ENCODE peak calls at places on chromosomes 6 and 20, in six cellular contexts. One of them, this sample, is unnamed.
A peak's percentile ranks its signal among the peaks of the same experiment; 100 is the strongest.

GRCh38 chr6:65706436-65706835 is 590 bp downstream of the EYS start:
- DNase-seq in fibroblast of lung: no peak
- DNase-seq in left lung: no peak
- DNase-seq in Caco-2: no peak
- DNase-seq in cardiac muscle cell: no peak
- DNase-seq in prostate gland: no peak
- DNase-seq in this sample: no peak

GRCh38 chr6:109316909-109317308 is 65.4 kb downstream of the CD164 start:
- DNase-seq in fibroblast of lung: no peak
- DNase-seq in left lung: no peak
- DNase-seq in Caco-2: no peak
- DNase-seq in cardiac muscle cell: no peak
- DNase-seq in prostate gland: no peak
- DNase-seq in this sample: no peak

GRCh38 chr20:37907677-37908397 is 4.9 kb downstream of the VSTM2L start:
- DNase-seq in fibroblast of lung: peak; percentile 92
- DNase-seq in left lung: peak; percentile 50
- DNase-seq in Caco-2: no peak
- DNase-seq in cardiac muscle cell: peak; percentile 73
- DNase-seq in prostate gland: no peak
- DNase-seq in this sample: peak; percentile 42

GRCh38 chr6:106046854-106047200 is 39.3 kb upstream of the PRDM1 start:
- DNase-seq in fibroblast of lung: no peak
- DNase-seq in left lung: no peak
- DNase-seq in Caco-2: no peak
- DNase-seq in cardiac muscle cell: no peak
- DNase-seq in prostate gland: no peak
- DNase-seq in this sample: no peak

GRCh38 chr6:97668716-97669115 is 385.7 kb upstream of the MMS22L start:
- DNase-seq in fibroblast of lung: peak; percentile 18
- DNase-seq in left lung: no peak
- DNase-seq in Caco-2: no peak
- DNase-seq in cardiac muscle cell: no peak
- DNase-seq in prostate gland: no peak
- DNase-seq in this sample: no peak

GRCh38 chr20:57608516-57608915 is 11.7 kb downstream of the ZBP1 start:
- DNase-seq in fibroblast of lung: no peak
- DNase-seq in left lung: peak; percentile 50
- DNase-seq in Caco-2: no peak
- DNase-seq in cardiac muscle cell: no peak
- DNase-seq in prostate gland: no peak
- DNase-seq in this sample: no peak

GRCh38 chr6:579339-579738 is 77.6 kb downstream of the HUS1B start:
- DNase-seq in fibroblast of lung: no peak
- DNase-seq in left lung: no peak
- DNase-seq in Caco-2: peak; percentile 9
- DNase-seq in cardiac muscle cell: peak; percentile 27
- DNase-seq in prostate gland: no peak
- DNase-seq in this sample: no peak

GRCh38 chr20:17939622-17940446 is 28.8 kb downstream of the SNX5 start:
- DNase-seq in fibroblast of lung: no peak
- DNase-seq in left lung: no peak
- DNase-seq in Caco-2: no peak
- DNase-seq in cardiac muscle cell: no peak
- DNase-seq in prostate gland: no peak
- DNase-seq in this sample: no peak

GRCh38 chr6:125942677-125943527 is 13.7 kb upstream of the HINT3 start:
- DNase-seq in fibroblast of lung: peak; percentile 57
- DNase-seq in left lung: no peak
- DNase-seq in Caco-2: peak; percentile 37
- DNase-seq in cardiac muscle cell: peak; percentile 41
- DNase-seq in prostate gland: no peak
- DNase-seq in this sample: peak; percentile 94

GRCh38 chr20:53739799-53740785 is 146.5 kb upstream of the ZNF217 start:
- DNase-seq in fibroblast of lung: peak; percentile 54
- DNase-seq in left lung: no peak
- DNase-seq in Caco-2: peak; percentile 51
- DNase-seq in cardiac muscle cell: peak; percentile 45
- DNase-seq in prostate gland: no peak
- DNase-seq in this sample: peak; percentile 63

GRCh38 chr20:45283529-45284065 is 23.0 kb upstream of the RBPJL start:
- DNase-seq in fibroblast of lung: no peak
- DNase-seq in left lung: no peak
- DNase-seq in Caco-2: no peak
- DNase-seq in cardiac muscle cell: no peak
- DNase-seq in prostate gland: no peak
- DNase-seq in this sample: peak; percentile 75

GRCh38 chr20:57612916-57613315 is 7.3 kb downstream of the ZBP1 start:
- DNase-seq in fibroblast of lung: no peak
- DNase-seq in left lung: peak; percentile 41
- DNase-seq in Caco-2: no peak
- DNase-seq in cardiac muscle cell: no peak
- DNase-seq in prostate gland: no peak
- DNase-seq in this sample: no peak

GRCh38 chr6:55868910-55869479 is 6.4 kb downstream of the BMP5 start:
- DNase-seq in fibroblast of lung: peak; percentile 72
- DNase-seq in left lung: no peak
- DNase-seq in Caco-2: no peak
- DNase-seq in cardiac muscle cell: no peak
- DNase-seq in prostate gland: peak; percentile 15
- DNase-seq in this sample: peak; percentile 14

GRCh38 chr6:47135772-47136171 is 93.6 kb upstream of the ADGRF1 start:
- DNase-seq in fibroblast of lung: peak; percentile 96
- DNase-seq in left lung: no peak
- DNase-seq in Caco-2: peak; percentile 53
- DNase-seq in cardiac muscle cell: peak; percentile 89
- DNase-seq in prostate gland: peak; percentile 47
- DNase-seq in this sample: peak; percentile 100

GRCh38 chr20:63487781-63488241 is 11.1 kb downstream of the EEF1A2 start:
- DNase-seq in fibroblast of lung: no peak
- DNase-seq in left lung: peak; percentile 62
- DNase-seq in Caco-2: no peak
- DNase-seq in cardiac muscle cell: no peak
- DNase-seq in prostate gland: no peak
- DNase-seq in this sample: no peak

GRCh38 chr6:126919947-126920346 is 198.5 kb upstream of the RSPO3 start:
- DNase-seq in fibroblast of lung: peak; percentile 95
- DNase-seq in left lung: no peak
- DNase-seq in Caco-2: no peak
- DNase-seq in cardiac muscle cell: peak; percentile 87
- DNase-seq in prostate gland: no peak
- DNase-seq in this sample: peak; percentile 90

GRCh38 chr6:5723905-5724691 is 282.6 kb downstream of the NRN1 start:
- DNase-seq in fibroblast of lung: no peak
- DNase-seq in left lung: no peak
- DNase-seq in Caco-2: no peak
- DNase-seq in cardiac muscle cell: no peak
- DNase-seq in prostate gland: no peak
- DNase-seq in this sample: no peak

GRCh38 chr20:50415516-50416268 is 94.5 kb upstream of the PTPN1 start:
- DNase-seq in fibroblast of lung: peak; percentile 89
- DNase-seq in left lung: peak; percentile 97
- DNase-seq in Caco-2: peak; percentile 45
- DNase-seq in cardiac muscle cell: peak; percentile 98
- DNase-seq in prostate gland: peak; percentile 100
- DNase-seq in this sample: no peak

GRCh38 chr20:36544134-36545018 is 3.1 kb downstream of the MYL9 start:
- DNase-seq in fibroblast of lung: peak; percentile 81
- DNase-seq in left lung: no peak
- DNase-seq in Caco-2: no peak
- DNase-seq in cardiac muscle cell: peak; percentile 62
- DNase-seq in prostate gland: no peak
- DNase-seq in this sample: peak; percentile 72

GRCh38 chr20:11027224-11027623 is 353.4 kb upstream of the JAG1 start:
- DNase-seq in fibroblast of lung: no peak
- DNase-seq in left lung: no peak
- DNase-seq in Caco-2: no peak
- DNase-seq in cardiac muscle cell: no peak
- DNase-seq in prostate gland: no peak
- DNase-seq in this sample: no peak

GRCh38 chr20:39716796-39717341 is 754.7 kb downstream of the DHX35 start:
- DNase-seq in fibroblast of lung: peak; percentile 9
- DNase-seq in left lung: no peak
- DNase-seq in Caco-2: no peak
- DNase-seq in cardiac muscle cell: no peak
- DNase-seq in prostate gland: no peak
- DNase-seq in this sample: peak; percentile 11

GRCh38 chr6:39416728-39417127 is 94.2 kb upstream of the KCNK16 start:
- DNase-seq in fibroblast of lung: peak; percentile 80
- DNase-seq in left lung: no peak
- DNase-seq in Caco-2: peak; percentile 4
- DNase-seq in cardiac muscle cell: peak; percentile 58
- DNase-seq in prostate gland: no peak
- DNase-seq in this sample: peak; percentile 85

GRCh38 chr20:16283307-16283706 is 289.9 kb downstream of the KIF16B start:
- DNase-seq in fibroblast of lung: no peak
- DNase-seq in left lung: no peak
- DNase-seq in Caco-2: no peak
- DNase-seq in cardiac muscle cell: no peak
- DNase-seq in prostate gland: no peak
- DNase-seq in this sample: no peak

GRCh38 chr20:31987744-31988143 is 19.8 kb downstream of the XKR7 start:
- DNase-seq in fibroblast of lung: no peak
- DNase-seq in left lung: no peak
- DNase-seq in Caco-2: no peak
- DNase-seq in cardiac muscle cell: no peak
- DNase-seq in prostate gland: no peak
- DNase-seq in this sample: peak; percentile 79

GRCh38 chr6:128515550-128516513 is 4.6 kb downstream of the PTPRK start:
- DNase-seq in fibroblast of lung: peak; percentile 73
- DNase-seq in left lung: no peak
- DNase-seq in Caco-2: no peak
- DNase-seq in cardiac muscle cell: peak; percentile 59
- DNase-seq in prostate gland: no peak
- DNase-seq in this sample: peak; percentile 55
- H3K4me3 ChIP-seq in fibroblast of lung: peak overlapping the region; percentile 0
- H3K4me3 ChIP-seq in left lung: no peak overlapping the region
- H3K4me3 ChIP-seq in Caco-2: no peak overlapping the region
- H3K4me3 ChIP-seq in cardiac muscle cell: peak overlapping the region; percentile 78
- H3K4me3 ChIP-seq in prostate gland: no peak overlapping the region
- H3K4me3 ChIP-seq in this sample: no peak overlapping the region

GRCh38 chr6:161079566-161080262 is 88.1 kb downstream of the MAP3K4 start:
- DNase-seq in fibroblast of lung: peak; percentile 95
- DNase-seq in left lung: no peak
- DNase-seq in Caco-2: no peak
- DNase-seq in cardiac muscle cell: peak; percentile 64
- DNase-seq in prostate gland: no peak
- DNase-seq in this sample: peak; percentile 91

GRCh38 chr6:161082215-161082614 is 90.6 kb downstream of the MAP3K4 start:
- DNase-seq in fibroblast of lung: no peak
- DNase-seq in left lung: no peak
- DNase-seq in Caco-2: no peak
- DNase-seq in cardiac muscle cell: no peak
- DNase-seq in prostate gland: no peak
- DNase-seq in this sample: no peak

GRCh38 chr6:161088676-161089328 is 97.2 kb downstream of the MAP3K4 start:
- DNase-seq in fibroblast of lung: peak; percentile 46
- DNase-seq in left lung: no peak
- DNase-seq in Caco-2: no peak
- DNase-seq in cardiac muscle cell: peak; percentile 25
- DNase-seq in prostate gland: no peak
- DNase-seq in this sample: no peak

GRCh38 chr6:161080263-161080970 is 88.8 kb downstream of the MAP3K4 start:
- DNase-seq in fibroblast of lung: no peak
- DNase-seq in left lung: no peak
- DNase-seq in Caco-2: no peak
- DNase-seq in cardiac muscle cell: peak; percentile 49
- DNase-seq in prostate gland: no peak
- DNase-seq in this sample: no peak

GRCh38 chr6:161085246-161085645 is 93.7 kb downstream of the MAP3K4 start:
- DNase-seq in fibroblast of lung: peak; percentile 40
- DNase-seq in left lung: no peak
- DNase-seq in Caco-2: no peak
- DNase-seq in cardiac muscle cell: no peak
- DNase-seq in prostate gland: no peak
- DNase-seq in this sample: no peak
- H3K36me3 ChIP-seq in fibroblast of lung: peaks cover 2% of the 10 kb centered on the region
- H3K36me3 ChIP-seq in left lung: no peaks in the 10 kb centered on the region
- H3K36me3 ChIP-seq in Caco-2: no peaks in the 10 kb centered on the region
- H3K36me3 ChIP-seq in cardiac muscle cell: peaks cover 64% of the 10 kb centered on the region
- H3K36me3 ChIP-seq in prostate gland: no peaks in the 10 kb centered on the region
- H3K36me3 ChIP-seq in this sample: peaks cover 16% of the 10 kb centered on the region

DNA sequence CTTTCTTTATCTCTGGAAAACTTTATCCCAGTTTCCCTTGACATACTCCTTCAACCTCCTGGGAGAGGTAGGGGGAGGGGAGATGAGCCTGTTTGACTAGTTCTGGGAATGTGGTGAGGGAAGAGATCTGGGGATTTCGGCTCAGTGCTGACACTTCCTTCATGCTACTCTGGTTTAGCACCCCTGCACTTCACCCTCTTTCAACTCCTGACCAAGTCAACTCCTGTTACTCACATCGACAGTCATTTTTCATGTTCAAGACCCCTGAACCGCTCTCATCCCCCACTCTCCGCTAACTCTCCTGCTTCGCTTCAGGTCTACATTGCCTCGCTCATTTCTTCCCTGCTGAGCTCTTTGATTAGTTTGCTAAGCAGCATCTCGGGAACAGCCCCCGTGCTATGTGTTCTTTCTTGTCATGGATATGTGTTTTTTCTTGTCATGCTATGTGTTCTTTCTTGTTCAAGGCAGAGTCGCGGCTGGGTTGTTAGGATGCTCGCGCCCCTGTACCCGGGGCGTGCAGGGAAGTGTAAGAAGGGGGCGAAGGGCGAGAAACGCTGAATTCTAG is 16.6 kb upstream of the TRIM27 start:
- DNase-seq in fibroblast of lung: no peak
- DNase-seq in left lung: no peak
- DNase-seq in Caco-2: peak; percentile 73
- DNase-seq in cardiac muscle cell: no peak
- DNase-seq in prostate gland: peak; percentile 75
- DNase-seq in this sample: peak; percentile 80
- TF ChIP-seq CTCF in fibroblast of lung: no peak
- TF ChIP-seq CTCF in left lung: no peak
- TF ChIP-seq CTCF in Caco-2: no peak
- TF ChIP-seq CTCF in cardiac muscle cell: no peak
- TF ChIP-seq CTCF in prostate gland: no peak
- TF ChIP-seq CTCF in this sample: no peak

GRCh38 chr6:68559052-68559451 is 76.0 kb upstream of the ADGRB3 start:
- DNase-seq in fibroblast of lung: no peak
- DNase-seq in left lung: no peak
- DNase-seq in Caco-2: no peak
- DNase-seq in cardiac muscle cell: no peak
- DNase-seq in prostate gland: no peak
- DNase-seq in this sample: no peak
- H3K4me3 ChIP-seq in fibroblast of lung: no peak overlapping the region
- H3K4me3 ChIP-seq in left lung: no peak overlapping the region
- H3K4me3 ChIP-seq in Caco-2: no peak overlapping the region
- H3K4me3 ChIP-seq in cardiac muscle cell: no peak overlapping the region
- H3K4me3 ChIP-seq in prostate gland: no peak overlapping the region
- H3K4me3 ChIP-seq in this sample: no peak overlapping the region

This sample was measured in bronchial epithelial cell.